ENCODE peak calls at places on chromosomes 13 and 19, in five cellular contexts. One of them, this sample, is unnamed.

GRCh38 chr13:72662548-72662947 is 64.9 kb downstream of the MZT1 start:
- DNase-seq in Calu3: no peak
- DNase-seq in testis: no peak
- DNase-seq in AG04450: no peak
- DNase-seq in GM20000: no peak
- DNase-seq in this sample: no peak

GRCh38 chr13:114230117-114230516 is 4.6 kb upstream of the CDC16 start:
- DNase-seq in GM20000: no peak
- DNase-seq in testis: no peak
- DNase-seq in Calu3: no peak
- DNase-seq in AG04450: no peak
- DNase-seq in this sample: no peak

GRCh38 chr13:113857531-113858195 is 6.2 kb downstream of the GAS6 start:
- DNase-seq in AG04450: no peak
- DNase-seq in GM20000: no peak
- DNase-seq in testis: peak; percentile 16
- DNase-seq in Calu3: no peak
- DNase-seq in this sample: no peak

GRCh38 chr13:113897161-113897560 is 33.3 kb upstream of the GAS6 start:
- DNase-seq in Calu3: no peak
- DNase-seq in AG04450: peak; percentile 97
- DNase-seq in GM20000: no peak
- DNase-seq in testis: no peak
- DNase-seq in this sample: no peak

GRCh38 chr13:113562085-113562749 is 22.3 kb upstream of the TFDP1 start:
- DNase-seq in AG04450: peak; percentile 48
- DNase-seq in testis: peak; percentile 84
- DNase-seq in Calu3: peak; percentile 34
- DNase-seq in GM20000: peak; percentile 82
- DNase-seq in this sample: peak; percentile 75

GRCh38 chr13:77779461-77780272 is 82.2 kb downstream of the SLAIN1 start:
- DNase-seq in AG04450: peak; percentile 55
- DNase-seq in GM20000: peak; percentile 25
- DNase-seq in Calu3: peak; percentile 17
- DNase-seq in testis: peak; percentile 67
- DNase-seq in this sample: peak; percentile 38

GRCh38 chr13:114012141-114012540 is 38.3 kb upstream of the C13orf46 start:
- DNase-seq in Calu3: no peak
- DNase-seq in testis: no peak
- DNase-seq in AG04450: no peak
- DNase-seq in GM20000: no peak
- DNase-seq in this sample: no peak

GRCh38 chr13:80040219-80040976 is 300.5 kb downstream of the SPRY2 start:
- DNase-seq in testis: no peak
- DNase-seq in AG04450: peak; percentile 93
- DNase-seq in Calu3: no peak
- DNase-seq in GM20000: no peak
- DNase-seq in this sample: no peak

GRCh38 chr13:114030666-114031610 is 57.1 kb upstream of the C13orf46 start:
- DNase-seq in Calu3: no peak
- DNase-seq in AG04450: no peak
- DNase-seq in testis: no peak
- DNase-seq in GM20000: no peak
- DNase-seq in this sample: no peak

GRCh38 chr13:27014406-27015359 is 156.9 kb downstream of the USP12 start:
- DNase-seq in AG04450: no peak
- DNase-seq in testis: no peak
- DNase-seq in Calu3: no peak
- DNase-seq in GM20000: no peak
- DNase-seq in this sample: no peak

GRCh38 chr13:48585456-48585840 is 52.6 kb upstream of the RCBTB2 start:
- DNase-seq in GM20000: no peak
- DNase-seq in testis: peak; percentile 55
- DNase-seq in AG04450: no peak
- DNase-seq in Calu3: peak; percentile 57
- DNase-seq in this sample: no peak

GRCh38 chr19:47561440-47562045 is 11.4 kb downstream of the ZNF541 start:
- DNase-seq in testis: no peak
- DNase-seq in AG04450: no peak
- DNase-seq in GM20000: no peak
- DNase-seq in Calu3: no peak
- DNase-seq in this sample: no peak

GRCh38 chr19:49474545-49474930 is 523 bp downstream of the FLT3LG start:
- DNase-seq in GM20000: no peak
- DNase-seq in AG04450: no peak
- DNase-seq in Calu3: no peak
- DNase-seq in testis: no peak
- DNase-seq in this sample: peak; percentile 21

GRCh38 chr19:3494051-3494450 is 6.4 kb downstream of the DOHH start:
- DNase-seq in testis: peak; percentile 81
- DNase-seq in AG04450: no peak
- DNase-seq in Calu3: no peak
- DNase-seq in GM20000: no peak
- DNase-seq in this sample: no peak

GRCh38 chr13:103354189-103354588 is 288.0 kb upstream of the SLC10A2 start:
- DNase-seq in Calu3: no peak
- DNase-seq in GM20000: no peak
- DNase-seq in testis: no peak
- DNase-seq in AG04450: no peak
- DNase-seq in this sample: no peak

GRCh38 chr13:110576736-110577476 is 15.4 kb upstream of the RAB20 start:
- DNase-seq in AG04450: no peak
- DNase-seq in GM20000: no peak
- DNase-seq in testis: peak; percentile 54
- DNase-seq in Calu3: peak; percentile 28
- DNase-seq in this sample: no peak

GRCh38 chr13:70502944-70503343 is 394.7 kb upstream of the KLHL1 start:
- DNase-seq in testis: no peak
- DNase-seq in AG04450: no peak
- DNase-seq in GM20000: no peak
- DNase-seq in Calu3: no peak
- DNase-seq in this sample: no peak

GRCh38 chr19:18156841-18157464 is 4.0 kb downstream of the PIK3R2 start:
- DNase-seq in testis: peak; percentile 96
- DNase-seq in AG04450: peak; percentile 58
- DNase-seq in GM20000: no peak
- DNase-seq in Calu3: peak; percentile 85
- DNase-seq in this sample: no peak

GRCh38 chr13:112756967-112757758 is 67.3 kb downstream of the ATP11A start:
- DNase-seq in GM20000: no peak
- DNase-seq in testis: peak; percentile 57
- DNase-seq in AG04450: no peak
- DNase-seq in Calu3: no peak
- DNase-seq in this sample: no peak

GRCh38 chr13:111519490-111520170 is 199.2 kb downstream of the TEX29 start:
- DNase-seq in GM20000: no peak
- DNase-seq in testis: peak; percentile 6
- DNase-seq in Calu3: no peak
- DNase-seq in AG04450: no peak
- DNase-seq in this sample: no peak

GRCh38 chr19:4369109-4369887 is 25.9 kb downstream of the MPND start:
- DNase-seq in testis: peak; percentile 37
- DNase-seq in AG04450: no peak
- DNase-seq in Calu3: peak; percentile 38
- DNase-seq in GM20000: peak; percentile 83
- DNase-seq in this sample: peak; percentile 78

GRCh38 chr13:79307866-79308298 is 98.2 kb downstream of the RBM26 start:
- DNase-seq in GM20000: no peak
- DNase-seq in testis: peak; percentile 21
- DNase-seq in Calu3: no peak
- DNase-seq in AG04450: peak; percentile 11
- DNase-seq in this sample: no peak

GRCh38 chr19:50835785-50836542 is 2.6 kb upstream of the KLK15 start:
- DNase-seq in AG04450: peak; percentile 4
- DNase-seq in GM20000: peak; percentile 93
- DNase-seq in testis: peak; percentile 85
- DNase-seq in Calu3: peak; percentile 97
- DNase-seq in this sample: peak; percentile 93

GRCh38 chr13:95485045-95485517 is 67.4 kb upstream of the CLDN10 start:
- DNase-seq in Calu3: no peak
- DNase-seq in AG04450: no peak
- DNase-seq in testis: no peak
- DNase-seq in GM20000: no peak
- DNase-seq in this sample: no peak

GRCh38 chr13:32446220-32446619 is 18.3 kb upstream of the N4BP2L1 start:
- DNase-seq in AG04450: no peak
- DNase-seq in Calu3: no peak
- DNase-seq in testis: no peak
- DNase-seq in GM20000: no peak
- DNase-seq in this sample: no peak

GRCh38 chr13:33353210-33353609 is 67.7 kb upstream of the STARD13 start:
- DNase-seq in GM20000: peak; percentile 68
- DNase-seq in AG04450: no peak
- DNase-seq in Calu3: no peak
- DNase-seq in testis: peak; percentile 58
- DNase-seq in this sample: peak; percentile 39

GRCh38 chr13:95643814-95644598 is 500 bp downstream of the DZIP1 start:
- DNase-seq in AG04450: no peak
- DNase-seq in GM20000: no peak
- DNase-seq in Calu3: peak; percentile 7
- DNase-seq in testis: peak; percentile 27
- DNase-seq in this sample: peak; percentile 23

GRCh38 chr13:113670541-113670940 is 3.5 kb downstream of the GRK1 start:
- DNase-seq in Calu3: no peak
- DNase-seq in testis: no peak
- DNase-seq in GM20000: no peak
- DNase-seq in AG04450: no peak
- DNase-seq in this sample: no peak

GRCh38 chr19:58380037-58380735 is 644 bp downstream of the ZNF837 start:
- DNase-seq in Calu3: no peak
- DNase-seq in GM20000: no peak
- DNase-seq in testis: no peak
- DNase-seq in AG04450: no peak
- DNase-seq in this sample: no peak

GRCh38 chr19:1602091-1602707 is 3.1 kb downstream of the UQCR11 start:
- DNase-seq in testis: no peak
- DNase-seq in AG04450: no peak
- DNase-seq in GM20000: no peak
- DNase-seq in Calu3: no peak
- DNase-seq in this sample: no peak
- TF ChIP-seq CTCF in testis: no peak
- TF ChIP-seq CTCF in AG04450: no peak
- TF ChIP-seq CTCF in GM20000: no peak
- TF ChIP-seq CTCF in Calu3: no peak
- TF ChIP-seq CTCF in this sample: no peak

GRCh38 chr19:29260477-29261317 is 47.7 kb upstream of the UQCRFS1 start:
- DNase-seq in Calu3: peak; percentile 40
- DNase-seq in GM20000: peak; percentile 38
- DNase-seq in AG04450: no peak
- DNase-seq in testis: peak; percentile 60
- DNase-seq in this sample: peak; percentile 28
- TF ChIP-seq CTCF in Calu3: peak; percentile 27
- TF ChIP-seq CTCF in GM20000: peak; percentile 45
- TF ChIP-seq CTCF in AG04450: peak; percentile 37
- TF ChIP-seq CTCF in testis: peak; percentile 52
- TF ChIP-seq CTCF in this sample: peak; percentile 54

GRCh38 chr19:40312533-40312932 is 27.4 kb upstream of the AKT2 start:
- DNase-seq in AG04450: no peak
- DNase-seq in Calu3: no peak
- DNase-seq in GM20000: no peak
- DNase-seq in testis: no peak
- DNase-seq in this sample: no peak
- TF ChIP-seq CTCF in AG04450: no peak
- TF ChIP-seq CTCF in Calu3: no peak
- TF ChIP-seq CTCF in GM20000: no peak
- TF ChIP-seq CTCF in testis: no peak
- TF ChIP-seq CTCF in this sample: no peak

DNA sequence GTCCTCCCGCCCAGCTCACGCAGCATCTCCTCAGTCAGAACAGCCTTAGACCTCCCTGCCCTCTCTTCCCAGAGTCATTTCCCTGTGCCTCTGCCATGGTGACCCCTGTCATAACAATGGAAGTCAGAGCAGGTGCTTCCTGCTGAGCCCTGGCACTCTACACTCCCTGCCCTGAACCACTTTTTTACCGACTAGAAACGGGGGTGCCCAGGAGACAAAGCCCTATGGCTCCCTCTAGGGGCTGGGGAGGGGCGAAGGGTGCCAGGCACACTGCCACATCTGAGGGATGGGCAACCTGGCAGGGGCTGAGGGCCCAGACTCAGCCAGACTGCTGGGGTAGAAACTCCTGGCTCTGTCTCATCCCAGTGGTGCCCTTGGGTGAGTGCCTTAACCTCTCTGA is 16.4 kb downstream of the ZNF574 start:
- DNase-seq in GM20000: peak; percentile 57
- DNase-seq in AG04450: no peak
- DNase-seq in testis: no peak
- DNase-seq in Calu3: peak; percentile 85
- DNase-seq in this sample: no peak
- TF ChIP-seq CTCF in GM20000: peak; percentile 52
- TF ChIP-seq CTCF in AG04450: peak; percentile 57
- TF ChIP-seq CTCF in testis: no peak
- TF ChIP-seq CTCF in Calu3: peak; percentile 77
- TF ChIP-seq CTCF in this sample: peak; percentile 55

GRCh38 chr19:14661372-14661924 is 13.2 kb downstream of the ADGRE3 start:
- DNase-seq in Calu3: no peak
- DNase-seq in testis: no peak
- DNase-seq in AG04450: no peak
- DNase-seq in GM20000: no peak
- DNase-seq in this sample: no peak
- TF ChIP-seq CTCF in Calu3: no peak
- TF ChIP-seq CTCF in testis: no peak
- TF ChIP-seq CTCF in AG04450: no peak
- TF ChIP-seq CTCF in GM20000: no peak
- TF ChIP-seq CTCF in this sample: no peak

DNA sequence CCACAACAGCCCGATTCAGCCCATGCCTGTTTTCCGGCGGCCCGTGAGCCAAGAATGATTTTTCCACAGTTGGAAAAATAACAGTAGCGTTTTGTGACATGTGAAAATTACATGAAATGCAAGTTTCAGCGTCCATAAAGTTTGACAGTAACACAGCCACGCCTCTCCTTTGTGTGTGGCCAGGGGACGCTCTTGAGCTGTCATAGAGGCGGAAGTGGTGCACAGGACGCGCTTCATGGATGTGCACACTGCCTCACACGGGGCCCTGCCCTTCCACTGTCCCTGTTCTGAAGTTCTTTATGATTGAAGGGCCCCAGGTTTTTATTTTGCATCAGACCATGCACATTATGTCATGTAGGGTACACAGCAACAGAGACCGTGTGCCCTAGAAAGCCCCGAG is 12.4 kb upstream of the ELAVL1 start:
- DNase-seq in testis: no peak
- DNase-seq in AG04450: no peak
- DNase-seq in Calu3: no peak
- DNase-seq in GM20000: peak; percentile 74
- DNase-seq in this sample: peak; percentile 75
- TF ChIP-seq CTCF in testis: no peak
- TF ChIP-seq CTCF in AG04450: no peak
- TF ChIP-seq CTCF in Calu3: no peak
- TF ChIP-seq CTCF in GM20000: peak; percentile 62
- TF ChIP-seq CTCF in this sample: peak; percentile 66

DNA sequence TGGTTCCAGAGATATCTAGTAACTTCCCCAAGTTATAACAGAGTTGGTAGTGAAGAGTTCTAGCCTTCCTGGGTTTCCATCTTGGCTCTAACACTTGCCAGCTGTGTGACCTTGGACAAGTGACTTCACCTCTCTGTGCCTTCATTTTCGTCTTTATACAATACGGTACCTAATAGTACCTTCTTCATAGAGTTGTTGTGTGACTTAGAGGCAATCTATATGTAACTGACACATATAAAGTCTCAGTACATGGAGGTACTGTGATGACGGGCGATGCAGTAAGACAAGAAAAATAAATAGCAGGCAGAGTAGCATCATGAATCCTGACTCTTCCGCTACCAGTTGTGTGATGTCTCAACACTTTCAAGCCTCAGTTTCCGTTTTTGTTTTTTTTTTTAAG is 8.0 kb upstream of the CLASRP start:
- DNase-seq in GM20000: no peak
- DNase-seq in Calu3: no peak
- DNase-seq in testis: no peak
- DNase-seq in AG04450: no peak
- DNase-seq in this sample: no peak
- TF ChIP-seq CTCF in GM20000: no peak
- TF ChIP-seq CTCF in Calu3: no peak
- TF ChIP-seq CTCF in testis: no peak
- TF ChIP-seq CTCF in AG04450: no peak
- TF ChIP-seq CTCF in this sample: no peak

This sample was measured in GM10248.